ENCODE peak calls at places on chromosome 17, in five cellular contexts. U is aorta, A is left lung, S is A673, T is H9. C is an unnamed sample.

GRCh38 chr17:63246344-63246743 is 199.8 kb downstream of the CYB561 start:
- DNase-seq in U (no peak), A (no peak), S (peak; percentile 33), T (no peak), C (no peak)

GRCh38 chr17:61678339-61678738 is 87.3 kb upstream of the NACA2 start:
- DNase-seq in U (no peak), A (no peak), S (no peak), T (no peak), C (no peak)

GRCh38 chr17:80034977-80035686 is 540 bp downstream of the TBC1D16 start:
- DNase-seq in U (peak; percentile 70), A (no peak), S (peak; percentile 54), T (peak; percentile 25), C (peak; percentile 76)

GRCh38 chr17:50187403-50187735 is 14.1 kb downstream of the COL1A1 start:
- DNase-seq in U (no peak), A (no peak), S (no peak), T (no peak), C (no peak)

GRCh38 chr17:17792551-17793377 is 44.0 kb downstream of the SREBF1 start:
- DNase-seq in U (no peak), A (no peak), S (peak; percentile 84), T (peak; percentile 69), C (no peak)

GRCh38 chr17:50536683-50537646 is 4.4 kb downstream of the EPN3 start:
- DNase-seq in U (no peak), A (peak; percentile 73), S (no peak), T (no peak), C (no peak)

GRCh38 chr17:58269557-58270291 is 11.0 kb downstream of the MPO start:
- DNase-seq in U (no peak), A (no peak), S (no peak), T (no peak), C (no peak)

GRCh38 chr17:72514888-72515287 is 394.1 kb downstream of the SOX9 start:
- DNase-seq in U (peak; percentile 55), A (no peak), S (no peak), T (no peak), C (no peak)

GRCh38 chr17:48997827-48998556 is 807 bp downstream of the IGF2BP1 start:
- DNase-seq in U (no peak), A (no peak), S (peak; percentile 66), T (peak; percentile 41), C (no peak)

GRCh38 chr17:27596571-27597187 is 34.3 kb upstream of the LGALS9 start:
- DNase-seq in U (peak; percentile 42), A (no peak), S (peak; percentile 34), T (no peak), C (no peak)

GRCh38 chr17:76147211-76148014 is 6.4 kb upstream of the FOXJ1 start:
- DNase-seq in U (no peak), A (peak; percentile 30), S (peak; percentile 69), T (peak; percentile 39), C (no peak)

GRCh38 chr17:32111141-32111771 is 31.0 kb upstream of the RHOT1 start:
- DNase-seq in U (peak; percentile 80), A (no peak), S (peak; percentile 63), T (peak; percentile 84), C (no peak)

DNA sequence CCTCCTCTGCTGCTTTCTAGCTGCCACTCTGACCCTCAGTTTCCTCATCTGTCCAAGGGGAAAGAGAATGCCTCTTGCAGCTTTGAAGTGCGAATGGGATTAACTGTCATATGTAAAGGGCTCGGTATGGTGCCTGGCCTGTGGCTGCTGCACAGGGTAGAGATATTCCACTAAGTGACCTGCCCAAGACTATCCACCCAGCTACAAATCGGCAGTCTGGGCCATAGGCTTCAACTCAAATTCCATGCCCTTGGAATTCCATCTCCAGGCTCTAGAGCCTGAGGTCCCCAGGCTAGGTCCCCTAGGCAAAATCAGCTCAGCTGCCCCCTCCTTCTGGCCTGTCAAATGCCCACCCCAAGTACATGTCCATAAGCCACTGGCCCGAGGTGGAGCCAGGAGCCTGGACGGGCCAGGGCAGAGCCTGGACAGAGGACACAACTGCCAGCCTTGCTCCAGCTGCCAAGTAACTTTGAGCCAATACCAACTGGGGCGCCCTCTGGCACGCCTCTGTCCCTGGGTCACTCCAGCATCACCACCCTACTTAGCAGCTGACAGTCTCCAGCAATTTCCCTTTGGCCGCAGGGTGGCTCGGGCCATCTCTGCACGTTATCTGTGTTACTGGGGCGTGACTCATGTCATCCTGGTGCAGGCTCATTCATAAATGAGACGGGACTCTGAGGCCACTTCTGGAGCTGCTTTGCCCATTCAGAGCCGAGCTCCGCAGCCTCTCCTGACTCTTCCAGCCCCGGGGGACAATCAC is 57.1 kb downstream of the SDK2 start:
- DNase-seq in U (no peak), A (peak; percentile 60), S (no peak), T (no peak), C (no peak)
- H3K4me1 ChIP-seq in U (no peaks in the 10 kb centered on the region), A (no peaks in the 10 kb centered on the region), S (no peaks in the 10 kb centered on the region), T (no peaks in the 10 kb centered on the region), C (peaks cover 10% of the 10 kb centered on the region)

GRCh38 chr17:45129940-45130639 is 2.2 kb downstream of the PLCD3 start:
- DNase-seq in U (no peak), A (peak; percentile 51), S (no peak), T (no peak), C (no peak)
- H3K4me1 ChIP-seq in U (peaks cover 3% of the 10 kb centered on the region), A (peaks cover 22% of the 10 kb centered on the region), S (no peaks in the 10 kb centered on the region), T (no peaks in the 10 kb centered on the region), C (peaks cover 38% of the 10 kb centered on the region)

GRCh38 chr17:70158180-70158579 is 11.2 kb upstream of the KCNJ2 start:
- DNase-seq in U (no peak), A (no peak), S (no peak), T (no peak), C (no peak)
- H3K4me1 ChIP-seq in U (no peaks in the 10 kb centered on the region), A (no peaks in the 10 kb centered on the region), S (no peaks in the 10 kb centered on the region), T (no peaks in the 10 kb centered on the region), C (no peaks in the 10 kb centered on the region)

GRCh38 chr17:39097159-39097519 is 54.3 kb downstream of the PLXDC1 start:
- DNase-seq in U (no peak), A (no peak), S (no peak), T (no peak), C (no peak)
- H3K4me1 ChIP-seq in U (no peaks in the 10 kb centered on the region), A (peaks cover 13% of the 10 kb centered on the region), S (peaks cover 13% of the 10 kb centered on the region), T (no peaks in the 10 kb centered on the region), C (peaks cover 41% of the 10 kb centered on the region)